ENCODE peak calls at places on chromosomes 5 and 9, in five cellular contexts. X is SHP77, E is body of pancreas, S is stromal cell of bone marrow, C is EL. K is an unnamed sample.
A peak's percentile ranks its signal among the peaks of the same experiment; 100 is the strongest.

GRCh38 chr5:54186912-54187445 is 123.4 kb downstream of the ARL15 start:
- DNase-seq in X (no peak), E (peak; percentile 20), S (no peak), C (no peak), K (peak; percentile 28)

GRCh38 chr5:155905359-155905758 is 421.6 kb upstream of the SGCD start:
- DNase-seq in X (no peak), E (no peak), S (no peak), C (no peak), K (no peak)

GRCh38 chr9:121876658-121877271 is 216.3 kb downstream of the TTLL11 start:
- DNase-seq in X (no peak), E (no peak), S (peak; percentile 64), C (peak; percentile 86), K (no peak)

GRCh38 chr5:117999939-118000549 is 988.3 kb downstream of the DTWD2 start:
- DNase-seq in X (no peak), E (no peak), S (no peak), C (peak; percentile 30), K (no peak)

GRCh38 chr9:134955156-134955555 is 37.4 kb upstream of the FCN1 start:
- DNase-seq in X (no peak), E (no peak), S (no peak), C (no peak), K (no peak)

GRCh38 chr5:151688406-151688805 is 1.7 kb upstream of the SPARC start:
- DNase-seq in X (no peak), E (no peak), S (no peak), C (no peak), K (no peak)

GRCh38 chr9:132806723-132807421 is 71.2 kb downstream of the AK8 start:
- DNase-seq in X (no peak), E (no peak), S (no peak), C (peak; percentile 18), K (no peak)

GRCh38 chr9:89449261-89449671 is 48.6 kb downstream of the SEMA4D start:
- DNase-seq in X (no peak), E (no peak), S (no peak), C (no peak), K (no peak)

GRCh38 chr9:109355564-109356297 is 34.9 kb upstream of the EPB41L4B start:
- DNase-seq in X (peak; percentile 10), E (no peak), S (no peak), C (no peak), K (no peak)

GRCh38 chr5:149646564-149646963 is 65.3 kb downstream of the ARHGEF37 start:
- DNase-seq in X (peak; percentile 93), E (peak; percentile 31), S (no peak), C (no peak), K (no peak)

GRCh38 chr9:16318516-16319060 is 551.9 kb downstream of the BNC2 start:
- DNase-seq in X (no peak), E (no peak), S (no peak), C (no peak), K (no peak)

GRCh38 chr9:27572918-27573698 is at the start of gene C9orf72:
- DNase-seq in X (peak; percentile 38), E (peak; percentile 78), S (peak; percentile 31), C (peak; percentile 79), K (peak; percentile 84)

GRCh38 chr5:65034782-65035181 is 266.1 kb downstream of the CWC27 start:
- DNase-seq in X (no peak), E (no peak), S (no peak), C (no peak), K (no peak)

GRCh38 chr5:72608297-72608696 is 101.1 kb upstream of the ZNF366 start:
- DNase-seq in X (no peak), E (no peak), S (no peak), C (no peak), K (peak; percentile 34)

GRCh38 chr5:177982072-177982727 is 13.8 kb downstream of the PROP1 start:
- DNase-seq in X (no peak), E (peak; percentile 60), S (no peak), C (no peak), K (peak; percentile 66)

GRCh38 chr5:143952809-143953208 is 140.8 kb downstream of the HMHB1 start:
- DNase-seq in X (no peak), E (no peak), S (no peak), C (no peak), K (no peak)

GRCh38 chr5:117177302-117177701 is 602.7 kb upstream of the SEMA6A start:
- DNase-seq in X (no peak), E (no peak), S (no peak), C (no peak), K (no peak)

GRCh38 chr9:91825866-91826265 is 124.2 kb downstream of the ROR2 start:
- DNase-seq in X (no peak), E (no peak), S (no peak), C (no peak), K (no peak)

GRCh38 chr5:174436805-174437204 is 287.6 kb upstream of the MSX2 start:
- DNase-seq in X (no peak), E (no peak), S (no peak), C (no peak), K (no peak)

GRCh38 chr5:73037545-73037944 is 81.7 kb downstream of the FCHO2 start:
- DNase-seq in X (no peak), E (no peak), S (no peak), C (no peak), K (no peak)

GRCh38 chr5:58240286-58240685 is 219.6 kb downstream of the PLK2 start:
- DNase-seq in X (no peak), E (no peak), S (peak; percentile 40), C (peak; percentile 84), K (no peak)

GRCh38 chr5:150489358-150490295 is 18.3 kb upstream of the NDST1 start:
- DNase-seq in X (no peak), E (no peak), S (no peak), C (peak; percentile 74), K (no peak)

GRCh38 chr5:38115318-38115827 is 143.0 kb upstream of the EGFLAM start:
- DNase-seq in X (no peak), E (no peak), S (no peak), C (no peak), K (no peak)

GRCh38 chr5:144332265-144332664 is 161.6 kb downstream of the KCTD16 start:
- DNase-seq in X (no peak), E (no peak), S (no peak), C (no peak), K (no peak)

GRCh38 chr9:133813749-133814585 is 75.8 kb upstream of the SARDH start:
- DNase-seq in X (no peak), E (peak; percentile 35), S (no peak), C (no peak), K (no peak)